ENCODE peak calls at places on chromosomes 6 and 20, in six cellular contexts. E is stimulated activated CD4-positive, alpha-beta T cell treated with anti-CD3 and anti-CD28 coated beads, Interleukin-4, amount 100 ng/mL, for 48 hours; X is PC-3; L is activated CD4-positive, alpha-beta memory T cell treated with anti-CD3 and anti-CD28 coated beads for 36 hours; J is NCI-H524 treated with DMSO at 0.1 percent for 48 hours; M is activated CD4-positive, alpha-beta T cell treated with anti-CD3 and anti-CD28 coated beads for 36 hours. H is an unnamed sample.

GRCh38 chr6:31620586-31621319 is at the start of gene PRRC2A:
- DNase-seq in L (no peak), X (no peak), E (peak), M (peak), J (no peak), H (peak)

GRCh38 chr6:149513915-149514314 is 29.1 kb upstream of the ZC3H12D start:
- DNase-seq in J (no peak), L (no peak), X (no peak), E (no peak), M (no peak), H (no peak)

GRCh38 chr6:96814581-96814980 is 22.7 kb downstream of the GPR63 start:
- DNase-seq in L (no peak), J (no peak), X (no peak), E (no peak), M (no peak), H (no peak)

GRCh38 chr6:88133718-88134117 is 32.4 kb downstream of the CNR1 start:
- DNase-seq in E (no peak), J (no peak), M (no peak), L (no peak), X (no peak), H (no peak)

GRCh38 chr20:44739952-44740351 is 5.7 kb upstream of the KCNK15 start:
- DNase-seq in X (no peak), J (peak), E (no peak), M (no peak), L (no peak), H (no peak)

GRCh38 chr6:42978487-42978792 is 541 bp downstream of the PEX6 start:
- DNase-seq in M (peak), E (no peak), L (peak), J (no peak), X (peak), H (peak)

GRCh38 chr6:119575721-119576120 is 226.2 kb upstream of the MAN1A1 start:
- DNase-seq in J (no peak), X (peak), M (no peak), L (no peak), E (no peak), H (no peak)

GRCh38 chr6:12479451-12479850 is 189.3 kb downstream of the EDN1 start:
- DNase-seq in E (no peak), J (no peak), L (no peak), M (no peak), X (no peak), H (no peak)

GRCh38 chr20:63064745-63065711 is 58.3 kb upstream of the BHLHE23 start:
- DNase-seq in E (no peak), J (no peak), L (no peak), M (peak), X (no peak), H (no peak)

GRCh38 chr6:43747734-43748133 is 22.3 kb upstream of the VEGFA start:
- DNase-seq in M (no peak), L (no peak), X (no peak), J (no peak), E (no peak), H (no peak)

GRCh38 chr20:45779011-45779915 is 12.4 kb downstream of the WFDC3 start:
- DNase-seq in L (no peak), X (peak), M (peak), E (no peak), J (no peak), H (peak)

GRCh38 chr20:26163890-26164289 is 467.2 kb upstream of the ZNF337 start:
- DNase-seq in M (no peak), J (no peak), L (no peak), X (peak), E (no peak), H (no peak)

GRCh38 chr6:25173951-25174474 is 105.2 kb upstream of the CARMIL1 start:
- DNase-seq in E (no peak), X (peak), M (no peak), L (no peak), J (no peak), H (peak)

GRCh38 chr6:26295691-26296555 is 69.1 kb upstream of the BTN3A2 start:
- DNase-seq in L (no peak), E (no peak), M (no peak), J (no peak), X (peak), H (peak)

GRCh38 chr6:148323344-148323743 is 19.3 kb upstream of the SASH1 start:
- DNase-seq in J (no peak), E (no peak), M (no peak), X (peak), L (no peak), H (no peak)

GRCh38 chr6:127481081-127481480 is 21.9 kb upstream of the KIAA0408 start:
- DNase-seq in M (no peak), E (no peak), L (no peak), J (no peak), X (peak), H (no peak)

GRCh38 chr6:52293067-52293466 is 8.5 kb upstream of the MCM3 start:
- DNase-seq in J (peak), E (no peak), M (no peak), L (no peak), X (no peak), H (peak)

GRCh38 chr6:133501675-133502275 is 260.6 kb downstream of the EYA4 start:
- DNase-seq in M (no peak), X (no peak), E (no peak), L (no peak), J (no peak), H (no peak)

GRCh38 chr6:1586861-1587450 is 22.8 kb upstream of the FOXC1 start:
- DNase-seq in E (no peak), X (no peak), L (no peak), J (no peak), M (no peak), H (no peak)

GRCh38 chr20:53582574-53583351 is 10.9 kb downstream of the ZNF217 start:
- DNase-seq in L (peak), E (peak), J (no peak), X (peak), M (peak), H (no peak)

GRCh38 chr20:46438156-46438750 is 31.8 kb upstream of the ELMO2 start:
- DNase-seq in X (peak), J (peak), L (no peak), E (no peak), M (peak), H (peak)

GRCh38 chr6:111210074-111210729 is 122.9 kb downstream of the SLC16A10 start:
- DNase-seq in E (no peak), J (peak), X (peak), M (peak), L (peak), H (peak)

GRCh38 chr6:170116643-170117042 is 174.2 kb downstream of the DLL1 start:
- DNase-seq in L (no peak), M (no peak), X (no peak), J (no peak), E (no peak), H (no peak)